ENCODE peak calls at places on chromosomes 1 and 21, in six cellular contexts. F is OCI-M1, W is pulmonary artery endothelial cell, H is AG09319, Q is 8988T, R is PC-3. B is an unnamed sample.

GRCh38 chr1:193448682-193449461 is 262.5 kb upstream of the B3GALT2 start:
- DNase-seq in H (no peak), W (no peak), R (no peak), Q (no peak), F (no peak), B (no peak)

GRCh38 chr1:223326776-223327175 is 37.2 kb downstream of the SUSD4 start:
- DNase-seq in W (no peak), H (no peak), Q (no peak), R (peak), F (no peak), B (peak)

GRCh38 chr1:15034656-15035055 is 118.9 kb upstream of the TMEM51 start:
- DNase-seq in F (no peak), R (no peak), Q (no peak), H (no peak), W (no peak), B (no peak)

GRCh38 chr1:93502561-93502960 is 54.6 kb downstream of the FNBP1L start:
- DNase-seq in F (no peak), H (no peak), Q (no peak), W (no peak), R (peak), B (no peak)

GRCh38 chr21:42659416-42660117 is 6.1 kb downstream of the PDE9A start:
- DNase-seq in F (no peak), Q (no peak), W (no peak), H (no peak), R (no peak), B (no peak)

GRCh38 chr1:172005856-172006255 is 164.6 kb downstream of the DNM3 start:
- DNase-seq in F (no peak), H (peak), R (peak), Q (no peak), W (no peak), B (no peak)

GRCh38 chr1:203362561-203363055 is 11.7 kb upstream of the FMOD start:
- DNase-seq in R (no peak), F (no peak), H (no peak), W (no peak), Q (no peak), B (no peak)

GRCh38 chr1:205015241-205015640 is 27.8 kb upstream of the CNTN2 start:
- DNase-seq in Q (no peak), H (no peak), W (no peak), F (no peak), R (no peak), B (no peak)

GRCh38 chr1:18959591-18959990 is 3.1 kb upstream of the IFFO2 start:
- DNase-seq in R (no peak), H (no peak), W (no peak), Q (no peak), F (no peak), B (no peak)

GRCh38 chr1:19062258-19063029 is 106.0 kb upstream of the IFFO2 start:
- DNase-seq in R (no peak), W (no peak), H (no peak), Q (no peak), F (no peak), B (peak)

GRCh38 chr1:84283381-84283780 is 18.1 kb upstream of the SAMD13 start:
- DNase-seq in H (no peak), F (peak), R (no peak), Q (no peak), W (no peak), B (no peak)

GRCh38 chr1:12622506-12622905 is 4.5 kb upstream of the DHRS3 start:
- DNase-seq in F (no peak), R (no peak), W (no peak), Q (no peak), H (no peak), B (no peak)

GRCh38 chr1:227758366-227758765 is 23.1 kb downstream of the SNAP47 start:
- DNase-seq in H (no peak), Q (no peak), F (no peak), R (no peak), W (no peak), B (no peak)

GRCh38 chr1:13828454-13829151 is 128.6 kb downstream of the PRDM2 start:
- DNase-seq in R (peak), W (no peak), H (no peak), F (peak), Q (peak), B (peak)

B was measured in MCF 10A.